ENCODE peak calls at places on chromosomes 4 and X, in eight cellular contexts. O is endodermal cell; U is T-helper 1 cell; H is activated T-helper 1 cell treated with Interleukin-2 at 50 U/mL for 16 hours; M is AG09319; C is GM20000; Y is NCI-H2171; D is activated T-cell treated with anti-CD3 and anti-CD28 coated beads, Interleukin-2, amount 50 U/mL, for 24 hours. F is an unnamed sample.

GRCh38 chr4:74608151-74608949 is 163.4 kb downstream of the AREG start:
- DNase-seq in O (no peak), U (no peak), H (no peak), M (no peak), C (no peak), Y (no peak), D (no peak), F (no peak)

GRCh38 chr4:129429566-129430339 is 333.8 kb downstream of the C4orf33 start:
- DNase-seq in O (no peak), U (no peak), H (no peak), M (no peak), C (no peak), Y (peak; percentile 1), D (no peak), F (no peak)

GRCh38 chr4:126938023-126938422 is 694.7 kb upstream of the INTU start:
- DNase-seq in O (no peak), U (no peak), H (no peak), M (no peak), C (no peak), Y (no peak), D (no peak), F (no peak)

GRCh38 chr4:145071560-145071959 is 26.4 kb downstream of the ANAPC10 start:
- DNase-seq in O (no peak), U (no peak), H (no peak), M (no peak), C (no peak), Y (no peak), D (no peak), F (no peak)

GRCh38 chr4:1337376-1337831 is 9.6 kb upstream of the UVSSA start:
- DNase-seq in O (no peak), U (no peak), H (peak; percentile 29), M (no peak), C (no peak), Y (no peak), D (peak; percentile 69), F (no peak)

GRCh38 chr4:80142396-80143304 is 54.7 kb upstream of the PRDM8 start:
- DNase-seq in O (no peak), U (no peak), H (no peak), M (no peak), C (no peak), Y (no peak), D (no peak), F (no peak)

GRCh38 chr4:27278615-27279014 is 418.0 kb downstream of the STIM2 start:
- DNase-seq in O (peak; percentile 89), U (no peak), H (no peak), M (no peak), C (peak; percentile 4), Y (no peak), D (no peak), F (no peak)

GRCh38 chr4:130603043-130603442 is 1507.1 kb downstream of the C4orf33 start:
- DNase-seq in O (no peak), U (no peak), H (no peak), M (no peak), C (no peak), Y (no peak), D (no peak), F (no peak)

GRCh38 chrX:65451663-65452062 is 82.9 kb downstream of the LAS1L start:
- DNase-seq in O (peak; percentile 55), U (no peak), H (no peak), M (no peak), C (peak; percentile 33), Y (no peak), D (no peak), F (no peak)

GRCh38 chrX:49276671-49277519 is 7.3 kb downstream of the PPP1R3F start:
- DNase-seq in O (no peak), U (no peak), H (no peak), M (no peak), C (no peak), Y (no peak), D (peak; percentile 55), F (no peak)

GRCh38 chrX:111646515-111646914 is 34.5 kb upstream of the ALG13 start:
- DNase-seq in O (no peak), U (no peak), H (no peak), M (no peak), C (no peak), Y (no peak), D (no peak), F (no peak)

GRCh38 chrX:18194688-18195087 is 26.0 kb downstream of the BEND2 start:
- DNase-seq in O (no peak), U (no peak), H (no peak), M (no peak), C (no peak), Y (no peak), D (no peak), F (no peak)

GRCh38 chr4:41670530-41670929 is 78.0 kb downstream of the PHOX2B start:
- DNase-seq in O (no peak), U (no peak), H (no peak), M (no peak), C (no peak), Y (peak; percentile 4), D (no peak), F (no peak)

GRCh38 chr4:6320663-6321062 is 51.0 kb downstream of the WFS1 start:
- DNase-seq in O (no peak), U (no peak), H (no peak), M (no peak), C (no peak), Y (no peak), D (no peak), F (no peak)

GRCh38 chr4:139453041-139453370 is 915 bp upstream of the RAB33B start:
- DNase-seq in O (no peak), U (peak; percentile 50), H (peak; percentile 44), M (no peak), C (peak; percentile 77), Y (peak; percentile 23), D (no peak), F (no peak)

GRCh38 chr4:158782539-158783360 is 13.9 kb downstream of the FNIP2 start:
- DNase-seq in O (no peak), U (no peak), H (no peak), M (no peak), C (no peak), Y (no peak), D (no peak), F (no peak)

GRCh38 chrX:132834741-132835140 is 123.7 kb downstream of the HS6ST2 start:
- DNase-seq in O (no peak), U (no peak), H (no peak), M (no peak), C (no peak), Y (no peak), D (no peak), F (no peak)

GRCh38 chr4:31237242-31237641 is 517.1 kb downstream of the PCDH7 start:
- DNase-seq in O (no peak), U (no peak), H (no peak), M (no peak), C (no peak), Y (no peak), D (no peak), F (no peak)

GRCh38 chrX:68832101-68832416 is 3.2 kb downstream of the EFNB1 start:
- DNase-seq in O (peak; percentile 63), U (no peak), H (no peak), M (peak; percentile 25), C (peak; percentile 51), Y (no peak), D (no peak), F (peak; percentile 28)